ENCODE peak calls at places on chromosomes 2 and 18, in six cellular contexts. E is stomach, N is iPS-NIHi11, F is GM23248, U is sciatic nerve, Q is kidney. L is an unnamed sample.

GRCh38 chr2:192298664-192299063 is 103.9 kb upstream of the TMEFF2 start:
- DNase-seq in E (no peak), N (peak; percentile 13), F (no peak), U (no peak), Q (no peak), L (no peak)

GRCh38 chr2:120291464-120292311 is 39.0 kb downstream of the RALB start:
- DNase-seq in E (no peak), N (no peak), F (peak; percentile 75), U (no peak), Q (no peak), L (no peak)

GRCh38 chr2:226781471-226781870 is 18.1 kb downstream of the IRS1 start:
- DNase-seq in E (no peak), N (no peak), F (no peak), U (no peak), Q (no peak), L (no peak)

GRCh38 chr2:39455826-39456225 is 18.7 kb upstream of the MAP4K3 start:
- DNase-seq in E (no peak), N (no peak), F (no peak), U (no peak), Q (no peak), L (no peak)

GRCh38 chr18:9017170-9017899 is 85.2 kb upstream of the NDUFV2 start:
- DNase-seq in E (peak; percentile 62), N (peak; percentile 69), F (peak; percentile 99), U (peak; percentile 77), Q (no peak), L (peak; percentile 62)

GRCh38 chr2:171595896-171596295 is 73.6 kb downstream of the CYBRD1 start:
- DNase-seq in E (no peak), N (no peak), F (peak; percentile 92), U (no peak), Q (no peak), L (no peak)

GRCh38 chr2:149134335-149134923 is 95.9 kb downstream of the LYPD6B start:
- DNase-seq in E (no peak), N (no peak), F (no peak), U (no peak), Q (no peak), L (no peak)

GRCh38 chr2:125471963-125472362 is 1184.0 kb upstream of the GYPC start:
- DNase-seq in E (no peak), N (peak; percentile 69), F (peak; percentile 5), U (no peak), Q (peak; percentile 35), L (no peak)

GRCh38 chr2:43751476-43751875 is 22.4 kb upstream of the DYNC2LI1 start:
- DNase-seq in E (no peak), N (no peak), F (no peak), U (no peak), Q (no peak), L (no peak)

GRCh38 chr2:69667805-69668382 is 24.4 kb upstream of the AAK1 start:
- DNase-seq in E (no peak), N (no peak), F (peak; percentile 14), U (no peak), Q (no peak), L (no peak)

GRCh38 chr2:41496908-41497307 is 550.9 kb upstream of the PKDCC start:
- DNase-seq in E (no peak), N (no peak), F (no peak), U (no peak), Q (no peak), L (no peak)

GRCh38 chr2:3345621-3346020 is 32.0 kb downstream of the EIPR1 start:
- DNase-seq in E (no peak), N (no peak), F (no peak), U (no peak), Q (no peak), L (no peak)

GRCh38 chr2:202871161-202872141 is at the start of gene ICA1L:
- DNase-seq in E (peak; percentile 57), N (peak; percentile 81), F (peak; percentile 85), U (peak; percentile 81), Q (peak; percentile 88), L (peak; percentile 74)

L was measured in lower lobe of right lung.